ENCODE peak calls at places on chromosomes 4 and X, in nine cellular contexts. One of them, this sample, is unnamed.
A peak's percentile ranks its signal among the peaks of the same experiment; 100 is the strongest.

GRCh38 chr4:140291259-140291658 is 82.2 kb upstream of the SCOC start:
- DNase-seq in posterior cingulate gyrus: no peak
- DNase-seq in left lung: no peak
- DNase-seq in IMR-90: peak; percentile 57
- DNase-seq in fibroblast of lung: no peak
- DNase-seq in pons: no peak
- DNase-seq in NCI-H226: no peak
- DNase-seq in EL: peak; percentile 31
- DNase-seq in NCI-H510A treated with DMSO at 0.1 percent for 48 hours: no peak
- DNase-seq in this sample: no peak

GRCh38 chr4:1031956-1032795 is 20.8 kb downstream of the FGFRL1 start:
- DNase-seq in EL: no peak
- DNase-seq in NCI-H226: no peak
- DNase-seq in IMR-90: no peak
- DNase-seq in fibroblast of lung: no peak
- DNase-seq in left lung: no peak
- DNase-seq in pons: no peak
- DNase-seq in posterior cingulate gyrus: no peak
- DNase-seq in NCI-H510A treated with DMSO at 0.1 percent for 48 hours: peak; percentile 8
- DNase-seq in this sample: no peak

GRCh38 chrX:71095971-71096701 is 485 bp downstream of the FOXO4 start:
- DNase-seq in pons: peak; percentile 34
- DNase-seq in posterior cingulate gyrus: no peak
- DNase-seq in NCI-H510A treated with DMSO at 0.1 percent for 48 hours: peak; percentile 52
- DNase-seq in IMR-90: peak; percentile 30
- DNase-seq in fibroblast of lung: peak; percentile 47
- DNase-seq in NCI-H226: no peak
- DNase-seq in EL: peak; percentile 54
- DNase-seq in left lung: no peak
- DNase-seq in this sample: peak; percentile 41

GRCh38 chrX:9807355-9808182 is 21.3 kb downstream of the SHROOM2 start:
- DNase-seq in EL: no peak
- DNase-seq in NCI-H510A treated with DMSO at 0.1 percent for 48 hours: no peak
- DNase-seq in NCI-H226: no peak
- DNase-seq in IMR-90: no peak
- DNase-seq in fibroblast of lung: no peak
- DNase-seq in pons: no peak
- DNase-seq in posterior cingulate gyrus: no peak
- DNase-seq in left lung: no peak
- DNase-seq in this sample: no peak

GRCh38 chr4:76589872-76590846 is 155.1 kb downstream of the SHROOM3 start:
- DNase-seq in NCI-H226: peak; percentile 91
- DNase-seq in fibroblast of lung: peak; percentile 99
- DNase-seq in IMR-90: peak; percentile 92
- DNase-seq in pons: no peak
- DNase-seq in left lung: peak; percentile 82
- DNase-seq in EL: peak; percentile 96
- DNase-seq in posterior cingulate gyrus: no peak
- DNase-seq in NCI-H510A treated with DMSO at 0.1 percent for 48 hours: no peak
- DNase-seq in this sample: peak; percentile 96

GRCh38 chr4:26073886-26074560 is 160.0 kb downstream of the SMIM20 start:
- DNase-seq in fibroblast of lung: no peak
- DNase-seq in NCI-H226: no peak
- DNase-seq in posterior cingulate gyrus: no peak
- DNase-seq in pons: no peak
- DNase-seq in EL: no peak
- DNase-seq in NCI-H510A treated with DMSO at 0.1 percent for 48 hours: no peak
- DNase-seq in IMR-90: no peak
- DNase-seq in left lung: no peak
- DNase-seq in this sample: no peak

GRCh38 chrX:38561951-38562719 is 793 bp downstream of the TSPAN7 start:
- DNase-seq in posterior cingulate gyrus: peak; percentile 29
- DNase-seq in NCI-H226: no peak
- DNase-seq in IMR-90: no peak
- DNase-seq in pons: peak; percentile 31
- DNase-seq in fibroblast of lung: no peak
- DNase-seq in EL: no peak
- DNase-seq in left lung: peak; percentile 60
- DNase-seq in NCI-H510A treated with DMSO at 0.1 percent for 48 hours: peak; percentile 5
- DNase-seq in this sample: no peak

GRCh38 chr4:162732871-162733270 is 433.8 kb downstream of the NAF1 start:
- DNase-seq in left lung: no peak
- DNase-seq in IMR-90: no peak
- DNase-seq in pons: no peak
- DNase-seq in EL: no peak
- DNase-seq in posterior cingulate gyrus: no peak
- DNase-seq in fibroblast of lung: no peak
- DNase-seq in NCI-H510A treated with DMSO at 0.1 percent for 48 hours: no peak
- DNase-seq in NCI-H226: no peak
- DNase-seq in this sample: no peak

GRCh38 chr4:14193601-14194000 is 566.1 kb upstream of the BOD1L1 start:
- DNase-seq in IMR-90: no peak
- DNase-seq in EL: no peak
- DNase-seq in NCI-H226: peak; percentile 7
- DNase-seq in NCI-H510A treated with DMSO at 0.1 percent for 48 hours: no peak
- DNase-seq in fibroblast of lung: peak; percentile 43
- DNase-seq in left lung: no peak
- DNase-seq in posterior cingulate gyrus: no peak
- DNase-seq in pons: no peak
- DNase-seq in this sample: peak; percentile 21

GRCh38 chrX:106894392-106894909 is 8.7 kb downstream of the RIPPLY1 start:
- DNase-seq in posterior cingulate gyrus: peak; percentile 57
- DNase-seq in pons: peak; percentile 67
- DNase-seq in fibroblast of lung: peak; percentile 70
- DNase-seq in EL: peak; percentile 66
- DNase-seq in NCI-H226: peak; percentile 64
- DNase-seq in NCI-H510A treated with DMSO at 0.1 percent for 48 hours: peak; percentile 50
- DNase-seq in left lung: no peak
- DNase-seq in IMR-90: peak; percentile 73
- DNase-seq in this sample: peak; percentile 77

GRCh38 chr4:168843635-168844034 is 166.4 kb downstream of the CBR4 start:
- DNase-seq in posterior cingulate gyrus: no peak
- DNase-seq in pons: no peak
- DNase-seq in left lung: no peak
- DNase-seq in IMR-90: no peak
- DNase-seq in NCI-H226: no peak
- DNase-seq in NCI-H510A treated with DMSO at 0.1 percent for 48 hours: no peak
- DNase-seq in EL: no peak
- DNase-seq in fibroblast of lung: no peak
- DNase-seq in this sample: no peak

GRCh38 chrX:148567229-148567628 is 66.8 kb downstream of the AFF2 start:
- DNase-seq in posterior cingulate gyrus: no peak
- DNase-seq in fibroblast of lung: peak; percentile 85
- DNase-seq in NCI-H510A treated with DMSO at 0.1 percent for 48 hours: no peak
- DNase-seq in NCI-H226: no peak
- DNase-seq in EL: no peak
- DNase-seq in pons: no peak
- DNase-seq in left lung: no peak
- DNase-seq in IMR-90: peak; percentile 25
- DNase-seq in this sample: peak; percentile 78

GRCh38 chrX:25198253-25198652 is 182.5 kb upstream of the ARX start:
- DNase-seq in EL: no peak
- DNase-seq in left lung: no peak
- DNase-seq in posterior cingulate gyrus: no peak
- DNase-seq in pons: no peak
- DNase-seq in fibroblast of lung: no peak
- DNase-seq in NCI-H226: no peak
- DNase-seq in NCI-H510A treated with DMSO at 0.1 percent for 48 hours: no peak
- DNase-seq in IMR-90: no peak
- DNase-seq in this sample: no peak

GRCh38 chr4:1728061-1728980 is 7.0 kb downstream of the TACC3 start:
- DNase-seq in EL: no peak
- DNase-seq in IMR-90: no peak
- DNase-seq in NCI-H510A treated with DMSO at 0.1 percent for 48 hours: no peak
- DNase-seq in NCI-H226: no peak
- DNase-seq in fibroblast of lung: no peak
- DNase-seq in pons: no peak
- DNase-seq in left lung: peak; percentile 80
- DNase-seq in posterior cingulate gyrus: no peak
- DNase-seq in this sample: no peak

GRCh38 chr4:47219586-47219985 is 188.2 kb downstream of the GABRB1 start:
- DNase-seq in NCI-H226: no peak
- DNase-seq in NCI-H510A treated with DMSO at 0.1 percent for 48 hours: no peak
- DNase-seq in left lung: no peak
- DNase-seq in posterior cingulate gyrus: no peak
- DNase-seq in IMR-90: peak; percentile 70
- DNase-seq in pons: no peak
- DNase-seq in fibroblast of lung: no peak
- DNase-seq in EL: no peak
- DNase-seq in this sample: no peak

GRCh38 chr4:95466791-95467190 is 82.0 kb downstream of the UNC5C start:
- DNase-seq in fibroblast of lung: no peak
- DNase-seq in pons: no peak
- DNase-seq in NCI-H510A treated with DMSO at 0.1 percent for 48 hours: no peak
- DNase-seq in IMR-90: no peak
- DNase-seq in posterior cingulate gyrus: no peak
- DNase-seq in NCI-H226: no peak
- DNase-seq in EL: no peak
- DNase-seq in left lung: no peak
- DNase-seq in this sample: peak; percentile 2

GRCh38 chrX:12988797-12989196 is 13.9 kb downstream of the TMSB4X start:
- DNase-seq in posterior cingulate gyrus: no peak
- DNase-seq in fibroblast of lung: peak; percentile 77
- DNase-seq in NCI-H226: peak; percentile 37
- DNase-seq in left lung: no peak
- DNase-seq in NCI-H510A treated with DMSO at 0.1 percent for 48 hours: peak; percentile 60
- DNase-seq in IMR-90: peak; percentile 74
- DNase-seq in EL: peak; percentile 61
- DNase-seq in pons: no peak
- DNase-seq in this sample: peak; percentile 80

GRCh38 chr4:110626532-110627153 is 3.8 kb upstream of the PITX2 start:
- DNase-seq in IMR-90: no peak
- DNase-seq in NCI-H510A treated with DMSO at 0.1 percent for 48 hours: no peak
- DNase-seq in fibroblast of lung: no peak
- DNase-seq in left lung: no peak
- DNase-seq in posterior cingulate gyrus: no peak
- DNase-seq in EL: no peak
- DNase-seq in pons: no peak
- DNase-seq in NCI-H226: no peak
- DNase-seq in this sample: no peak

GRCh38 chr4:48575964-48576363 is 85.9 kb downstream of the ZAR1 start:
- DNase-seq in IMR-90: peak; percentile 75
- DNase-seq in posterior cingulate gyrus: no peak
- DNase-seq in pons: no peak
- DNase-seq in left lung: no peak
- DNase-seq in NCI-H226: no peak
- DNase-seq in EL: peak; percentile 44
- DNase-seq in fibroblast of lung: peak; percentile 70
- DNase-seq in NCI-H510A treated with DMSO at 0.1 percent for 48 hours: no peak
- DNase-seq in this sample: peak; percentile 32

GRCh38 chrX:153902388-153902787 is 2.1 kb upstream of the AVPR2 start:
- DNase-seq in left lung: no peak
- DNase-seq in IMR-90: no peak
- DNase-seq in fibroblast of lung: no peak
- DNase-seq in NCI-H226: peak; percentile 61
- DNase-seq in EL: peak; percentile 54
- DNase-seq in posterior cingulate gyrus: no peak
- DNase-seq in NCI-H510A treated with DMSO at 0.1 percent for 48 hours: no peak
- DNase-seq in pons: no peak
- DNase-seq in this sample: peak; percentile 91

GRCh38 chr4:57080781-57081650 is 29.2 kb downstream of the IGFBP7 start:
- DNase-seq in NCI-H226: peak; percentile 81
- DNase-seq in IMR-90: peak; percentile 98
- DNase-seq in fibroblast of lung: peak; percentile 100
- DNase-seq in NCI-H510A treated with DMSO at 0.1 percent for 48 hours: no peak
- DNase-seq in pons: no peak
- DNase-seq in posterior cingulate gyrus: no peak
- DNase-seq in left lung: no peak
- DNase-seq in EL: peak; percentile 97
- DNase-seq in this sample: peak; percentile 92

GRCh38 chrX:139882299-139882698 is 50.6 kb downstream of the ATP11C start:
- DNase-seq in IMR-90: no peak
- DNase-seq in left lung: no peak
- DNase-seq in EL: peak; percentile 38
- DNase-seq in NCI-H510A treated with DMSO at 0.1 percent for 48 hours: no peak
- DNase-seq in posterior cingulate gyrus: no peak
- DNase-seq in NCI-H226: no peak
- DNase-seq in fibroblast of lung: peak; percentile 20
- DNase-seq in pons: no peak
- DNase-seq in this sample: peak; percentile 23

GRCh38 chr4:168101026-168101425 is 8.7 kb downstream of the ANXA10 start:
- DNase-seq in EL: no peak
- DNase-seq in NCI-H226: no peak
- DNase-seq in pons: no peak
- DNase-seq in posterior cingulate gyrus: no peak
- DNase-seq in left lung: no peak
- DNase-seq in NCI-H510A treated with DMSO at 0.1 percent for 48 hours: no peak
- DNase-seq in IMR-90: no peak
- DNase-seq in fibroblast of lung: no peak
- DNase-seq in this sample: peak; percentile 34

This sample was measured in M059J.